ENCODE peak calls at places on chromosomes 13 and 19, in four cellular contexts. C is psoas muscle, R is omental fat pad, O is fibroblast of the aortic adventitia. F is an unnamed sample.
A peak's percentile ranks its signal among the peaks of the same experiment; 100 is the strongest.

GRCh38 chr19:42497492-42498226 is 30.6 kb downstream of the CEACAM1 start:
- DNase-seq in O (no peak), C (no peak), R (no peak), F (no peak)

GRCh38 chr13:74074723-74075122 is 59.5 kb downstream of the KLF12 start:
- DNase-seq in C (no peak), O (peak; percentile 71), R (no peak), F (no peak)

GRCh38 chr13:66689037-66689619 is 541.0 kb downstream of the PCDH9 start:
- DNase-seq in R (no peak), O (peak; percentile 32), C (no peak), F (no peak)

GRCh38 chr19:4061178-4061682 is 5.5 kb downstream of the ZBTB7A start:
- DNase-seq in C (peak; percentile 89), R (peak; percentile 62), O (peak; percentile 55), F (no peak)

GRCh38 chr13:38804536-38804935 is 117.7 kb downstream of the FREM2 start:
- DNase-seq in R (no peak), O (no peak), C (no peak), F (no peak)

GRCh38 chr19:19529783-19530422 is 1.2 kb downstream of the YJEFN3 start:
- DNase-seq in O (no peak), C (no peak), R (no peak), F (no peak)

GRCh38 chr19:40422428-40423226 is 3.2 kb downstream of the SERTAD1 start:
- DNase-seq in O (peak; percentile 30), C (no peak), R (no peak), F (no peak)

GRCh38 chr13:113761136-113761535 is 2.1 kb downstream of the TMEM255B start:
- DNase-seq in C (no peak), R (no peak), O (no peak), F (no peak)

GRCh38 chr13:40910324-40911050 is 108.6 kb downstream of the ELF1 start:
- DNase-seq in O (peak; percentile 58), C (no peak), R (no peak), F (no peak)

GRCh38 chr19:15441317-15441716 is 8.4 kb downstream of the WIZ start:
- DNase-seq in O (no peak), C (no peak), R (no peak), F (no peak)